ENCODE peak calls at places on chromosome 4, in seven cellular contexts. One of them, this sample, is unnamed.

GRCh38 chr4:84726356-84726755 is 143.4 kb downstream of the CDS1 start:
- DNase-seq in RWPE2: no peak
- DNase-seq in kidney epithelial cell: no peak
- DNase-seq in stomach: no peak
- DNase-seq in uterus: no peak
- DNase-seq in neural crest cell: no peak
- DNase-seq in fibroblast of pulmonary artery: no peak
- DNase-seq in this sample: no peak

GRCh38 chr4:68904786-68905185 is 46.8 kb downstream of the UGT2A3 start:
- DNase-seq in kidney epithelial cell: no peak
- DNase-seq in RWPE2: no peak
- DNase-seq in uterus: no peak
- DNase-seq in fibroblast of pulmonary artery: no peak
- DNase-seq in stomach: no peak
- DNase-seq in neural crest cell: no peak
- DNase-seq in this sample: no peak

GRCh38 chr4:8904041-8904501 is 32.4 kb upstream of the HMX1 start:
- DNase-seq in uterus: no peak
- DNase-seq in RWPE2: peak; percentile 38
- DNase-seq in neural crest cell: no peak
- DNase-seq in fibroblast of pulmonary artery: no peak
- DNase-seq in stomach: no peak
- DNase-seq in kidney epithelial cell: no peak
- DNase-seq in this sample: peak; percentile 79

GRCh38 chr4:18202510-18202909 is 181.0 kb upstream of the LCORL start:
- DNase-seq in RWPE2: no peak
- DNase-seq in stomach: no peak
- DNase-seq in neural crest cell: no peak
- DNase-seq in uterus: no peak
- DNase-seq in fibroblast of pulmonary artery: no peak
- DNase-seq in kidney epithelial cell: no peak
- DNase-seq in this sample: no peak

GRCh38 chr4:81410695-81411094 is 61.0 kb downstream of the RASGEF1B start:
- DNase-seq in RWPE2: no peak
- DNase-seq in uterus: no peak
- DNase-seq in fibroblast of pulmonary artery: no peak
- DNase-seq in neural crest cell: no peak
- DNase-seq in kidney epithelial cell: no peak
- DNase-seq in stomach: no peak
- DNase-seq in this sample: no peak

GRCh38 chr4:38016698-38017097 is 56.5 kb downstream of the PTTG2 start:
- DNase-seq in RWPE2: no peak
- DNase-seq in fibroblast of pulmonary artery: no peak
- DNase-seq in stomach: no peak
- DNase-seq in uterus: peak; percentile 79
- DNase-seq in neural crest cell: no peak
- DNase-seq in kidney epithelial cell: no peak
- DNase-seq in this sample: no peak

GRCh38 chr4:95644417-95644816 is 95.6 kb upstream of the UNC5C start:
- DNase-seq in stomach: no peak
- DNase-seq in kidney epithelial cell: no peak
- DNase-seq in uterus: no peak
- DNase-seq in RWPE2: no peak
- DNase-seq in neural crest cell: no peak
- DNase-seq in fibroblast of pulmonary artery: no peak
- DNase-seq in this sample: no peak

GRCh38 chr4:31755751-31756150 is 1035.6 kb downstream of the PCDH7 start:
- DNase-seq in uterus: no peak
- DNase-seq in fibroblast of pulmonary artery: no peak
- DNase-seq in stomach: no peak
- DNase-seq in kidney epithelial cell: no peak
- DNase-seq in RWPE2: no peak
- DNase-seq in neural crest cell: no peak
- DNase-seq in this sample: no peak

GRCh38 chr4:170395773-170396172 is 306.0 kb upstream of the AADAT start:
- DNase-seq in RWPE2: no peak
- DNase-seq in stomach: no peak
- DNase-seq in fibroblast of pulmonary artery: no peak
- DNase-seq in kidney epithelial cell: no peak
- DNase-seq in uterus: no peak
- DNase-seq in neural crest cell: no peak
- DNase-seq in this sample: no peak

GRCh38 chr4:97359826-97360225 is 783.5 kb downstream of the STPG2 start:
- DNase-seq in uterus: no peak
- DNase-seq in stomach: no peak
- DNase-seq in RWPE2: no peak
- DNase-seq in fibroblast of pulmonary artery: no peak
- DNase-seq in kidney epithelial cell: no peak
- DNase-seq in neural crest cell: no peak
- DNase-seq in this sample: no peak

GRCh38 chr4:119020158-119020557 is 115.5 kb upstream of the MYOZ2 start:
- DNase-seq in stomach: no peak
- DNase-seq in uterus: no peak
- DNase-seq in neural crest cell: no peak
- DNase-seq in fibroblast of pulmonary artery: peak; percentile 31
- DNase-seq in RWPE2: no peak
- DNase-seq in kidney epithelial cell: no peak
- DNase-seq in this sample: no peak

GRCh38 chr4:109879636-109880314 is 31.9 kb downstream of the LRIT3 start:
- DNase-seq in kidney epithelial cell: no peak
- DNase-seq in neural crest cell: no peak
- DNase-seq in uterus: no peak
- DNase-seq in RWPE2: no peak
- DNase-seq in stomach: no peak
- DNase-seq in fibroblast of pulmonary artery: no peak
- DNase-seq in this sample: no peak

GRCh38 chr4:113060853-113061252 is 11.4 kb downstream of the ANK2 start:
- DNase-seq in kidney epithelial cell: no peak
- DNase-seq in fibroblast of pulmonary artery: no peak
- DNase-seq in uterus: no peak
- DNase-seq in stomach: no peak
- DNase-seq in RWPE2: no peak
- DNase-seq in neural crest cell: no peak
- DNase-seq in this sample: no peak

GRCh38 chr4:16269742-16270522 is 43.7 kb upstream of the TAPT1 start:
- DNase-seq in fibroblast of pulmonary artery: peak; percentile 84
- DNase-seq in kidney epithelial cell: no peak
- DNase-seq in uterus: no peak
- DNase-seq in stomach: no peak
- DNase-seq in neural crest cell: no peak
- DNase-seq in RWPE2: peak; percentile 69
- DNase-seq in this sample: no peak

GRCh38 chr4:120723986-120724385 is 198.5 kb downstream of the PRDM5 start:
- DNase-seq in kidney epithelial cell: no peak
- DNase-seq in uterus: no peak
- DNase-seq in fibroblast of pulmonary artery: peak; percentile 12
- DNase-seq in stomach: no peak
- DNase-seq in RWPE2: no peak
- DNase-seq in neural crest cell: no peak
- DNase-seq in this sample: no peak

GRCh38 chr4:140252144-140252741 is 98.3 kb upstream of the MAML3 start:
- DNase-seq in neural crest cell: peak; percentile 17
- DNase-seq in fibroblast of pulmonary artery: no peak
- DNase-seq in stomach: peak; percentile 31
- DNase-seq in uterus: peak; percentile 65
- DNase-seq in RWPE2: no peak
- DNase-seq in kidney epithelial cell: no peak
- DNase-seq in this sample: no peak

GRCh38 chr4:13860126-13860525 is 232.6 kb upstream of the BOD1L1 start:
- DNase-seq in fibroblast of pulmonary artery: peak; percentile 12
- DNase-seq in uterus: no peak
- DNase-seq in neural crest cell: no peak
- DNase-seq in kidney epithelial cell: no peak
- DNase-seq in stomach: no peak
- DNase-seq in RWPE2: no peak
- DNase-seq in this sample: no peak

GRCh38 chr4:72582853-72583252 is 13.8 kb upstream of the ADAMTS3 start:
- DNase-seq in fibroblast of pulmonary artery: no peak
- DNase-seq in uterus: peak; percentile 16
- DNase-seq in kidney epithelial cell: no peak
- DNase-seq in stomach: no peak
- DNase-seq in neural crest cell: no peak
- DNase-seq in RWPE2: no peak
- DNase-seq in this sample: no peak

GRCh38 chr4:173415092-173415491 is 16.2 kb upstream of the SCRG1 start:
- DNase-seq in neural crest cell: no peak
- DNase-seq in kidney epithelial cell: no peak
- DNase-seq in RWPE2: no peak
- DNase-seq in fibroblast of pulmonary artery: peak; percentile 72
- DNase-seq in stomach: no peak
- DNase-seq in uterus: no peak
- DNase-seq in this sample: no peak

GRCh38 chr4:118113220-118113619 is 78.9 kb downstream of the NDST3 start:
- DNase-seq in RWPE2: no peak
- DNase-seq in uterus: no peak
- DNase-seq in fibroblast of pulmonary artery: no peak
- DNase-seq in kidney epithelial cell: no peak
- DNase-seq in stomach: no peak
- DNase-seq in neural crest cell: no peak
- DNase-seq in this sample: no peak

GRCh38 chr4:67714248-67714583 is 13.3 kb upstream of the UBA6 start:
- DNase-seq in kidney epithelial cell: no peak
- DNase-seq in neural crest cell: no peak
- DNase-seq in fibroblast of pulmonary artery: no peak
- DNase-seq in uterus: no peak
- DNase-seq in RWPE2: no peak
- DNase-seq in stomach: no peak
- DNase-seq in this sample: no peak

GRCh38 chr4:102217345-102217744 is 127.9 kb downstream of the SLC39A8 start:
- DNase-seq in kidney epithelial cell: no peak
- DNase-seq in stomach: no peak
- DNase-seq in fibroblast of pulmonary artery: no peak
- DNase-seq in neural crest cell: no peak
- DNase-seq in RWPE2: no peak
- DNase-seq in uterus: no peak
- DNase-seq in this sample: no peak

GRCh38 chr4:38752393-38752961 is 30.3 kb downstream of the TLR10 start:
- DNase-seq in stomach: no peak
- DNase-seq in neural crest cell: no peak
- DNase-seq in kidney epithelial cell: peak; percentile 23
- DNase-seq in RWPE2: no peak
- DNase-seq in fibroblast of pulmonary artery: peak; percentile 32
- DNase-seq in uterus: no peak
- DNase-seq in this sample: no peak

DNA sequence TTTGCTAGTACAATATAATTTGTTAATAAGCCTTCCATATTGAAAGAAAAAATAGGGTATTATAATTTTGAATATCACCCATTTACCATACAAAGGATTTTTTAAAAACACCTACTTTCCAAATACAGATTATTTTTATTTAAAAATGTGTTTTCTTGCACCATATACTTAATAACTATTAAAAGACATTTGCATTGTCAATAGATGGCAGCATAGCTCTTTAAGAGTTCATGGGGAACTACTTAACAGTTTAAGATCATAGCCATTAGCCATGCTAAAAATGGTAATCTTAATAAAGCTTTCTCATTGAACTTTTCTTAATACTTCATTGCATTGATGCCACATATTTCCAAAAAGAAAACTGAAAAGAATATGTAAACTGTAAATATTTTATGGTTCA is 1995.9 kb downstream of the C4orf33 start:
- DNase-seq in uterus: no peak
- DNase-seq in stomach: no peak
- DNase-seq in fibroblast of pulmonary artery: peak; percentile 59
- DNase-seq in kidney epithelial cell: peak; percentile 5
- DNase-seq in neural crest cell: no peak
- DNase-seq in RWPE2: no peak
- DNase-seq in this sample: no peak
- TF ChIP-seq CTCF in uterus: no peak
- TF ChIP-seq CTCF in stomach: no peak
- TF ChIP-seq CTCF in fibroblast of pulmonary artery: peak; percentile 38
- TF ChIP-seq CTCF in kidney epithelial cell: peak; percentile 26
- TF ChIP-seq CTCF in neural crest cell: peak; percentile 80
- TF ChIP-seq CTCF in RWPE2: peak; percentile 70
- TF ChIP-seq CTCF in this sample: peak; percentile 94

GRCh38 chr4:56656346-56656643 is 24.8 kb downstream of the HOPX start:
- DNase-seq in kidney epithelial cell: no peak
- DNase-seq in stomach: peak; percentile 36
- DNase-seq in uterus: no peak
- DNase-seq in neural crest cell: peak; percentile 14
- DNase-seq in RWPE2: no peak
- DNase-seq in fibroblast of pulmonary artery: no peak
- DNase-seq in this sample: no peak
- TF ChIP-seq CTCF in kidney epithelial cell: peak; percentile 37
- TF ChIP-seq CTCF in stomach: no peak
- TF ChIP-seq CTCF in uterus: no peak
- TF ChIP-seq CTCF in neural crest cell: peak; percentile 41
- TF ChIP-seq CTCF in RWPE2: peak; percentile 37
- TF ChIP-seq CTCF in fibroblast of pulmonary artery: peak; percentile 15
- TF ChIP-seq CTCF in this sample: peak; percentile 58

DNA sequence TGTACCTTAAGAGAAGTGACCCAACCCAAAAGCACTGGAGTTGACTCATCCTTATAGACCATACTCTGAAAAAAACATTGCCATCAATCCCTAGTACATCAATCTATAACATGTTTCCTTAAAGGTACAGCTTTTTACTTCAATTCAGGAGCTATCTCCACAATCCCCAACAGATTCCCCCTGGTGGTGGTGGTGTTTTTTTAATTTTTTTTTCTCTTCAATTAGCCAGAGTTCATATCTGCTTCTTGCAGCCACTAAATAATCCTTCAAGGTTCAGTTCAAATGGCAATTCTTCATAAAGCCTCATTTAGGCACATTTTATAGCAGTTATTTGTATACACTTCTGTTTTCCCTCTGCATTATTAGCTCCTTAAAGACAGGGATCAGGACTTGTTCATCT is 60.7 kb upstream of the KDR start:
- DNase-seq in kidney epithelial cell: no peak
- DNase-seq in RWPE2: no peak
- DNase-seq in neural crest cell: no peak
- DNase-seq in fibroblast of pulmonary artery: no peak
- DNase-seq in stomach: no peak
- DNase-seq in uterus: no peak
- DNase-seq in this sample: no peak
- TF ChIP-seq CTCF in kidney epithelial cell: no peak
- TF ChIP-seq CTCF in RWPE2: peak; percentile 13
- TF ChIP-seq CTCF in neural crest cell: peak; percentile 41
- TF ChIP-seq CTCF in fibroblast of pulmonary artery: peak; percentile 36
- TF ChIP-seq CTCF in stomach: no peak
- TF ChIP-seq CTCF in uterus: peak; percentile 7
- TF ChIP-seq CTCF in this sample: peak; percentile 25

DNA sequence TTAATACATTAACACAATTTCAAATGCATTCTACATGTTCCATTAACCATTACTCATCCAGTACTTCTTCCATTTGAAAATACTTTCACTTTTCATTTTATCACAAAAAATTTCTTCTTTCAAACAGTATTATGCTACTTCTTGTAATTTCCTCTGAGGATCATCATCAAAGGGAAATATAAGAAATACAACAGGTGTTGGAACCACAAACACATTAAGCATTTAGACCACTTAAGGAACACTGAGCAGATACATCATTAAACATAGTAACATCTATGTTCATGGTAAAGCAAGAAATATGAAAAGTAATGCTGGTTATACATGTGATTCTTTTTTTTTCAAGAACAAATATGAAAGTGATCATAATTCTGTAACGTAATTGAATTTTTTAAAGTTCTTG is 2207.0 kb downstream of the ARAP2 start:
- DNase-seq in stomach: no peak
- DNase-seq in RWPE2: no peak
- DNase-seq in fibroblast of pulmonary artery: no peak
- DNase-seq in neural crest cell: no peak
- DNase-seq in uterus: no peak
- DNase-seq in kidney epithelial cell: no peak
- DNase-seq in this sample: no peak
- TF ChIP-seq CTCF in stomach: no peak
- TF ChIP-seq CTCF in RWPE2: no peak
- TF ChIP-seq CTCF in fibroblast of pulmonary artery: no peak
- TF ChIP-seq CTCF in neural crest cell: no peak
- TF ChIP-seq CTCF in uterus: no peak
- TF ChIP-seq CTCF in kidney epithelial cell: no peak
- TF ChIP-seq CTCF in this sample: no peak

This sample was measured in chondrocyte.